ENCODE peak calls at places on chromosome 17, in ten cellular contexts. One of them, this sample, is unnamed. For H3K4me1, the result is how much of the 10 kb centered on the place peaks cover.

GRCh38 chr17:77363821-77364361 is 223.1 kb downstream of the SEC14L1 start:
- DNase-seq in pancreas: no peak
- DNase-seq in endothelial cell of umbilical vein: peak
- DNase-seq in ascending aorta: peak
- DNase-seq in K562: peak
- DNase-seq in suprapubic skin: peak
- DNase-seq in left ventricle myocardium inferior: peak
- DNase-seq in CD8-positive, alpha-beta T cell: peak
- DNase-seq in heart right ventricle: no peak
- DNase-seq in upper lobe of right lung: peak
- DNase-seq in this sample: peak

GRCh38 chr17:56110463-56111138 is 42.7 kb upstream of the ANKFN1 start:
- DNase-seq in upper lobe of right lung: peak
- DNase-seq in ascending aorta: no peak
- DNase-seq in suprapubic skin: no peak
- DNase-seq in endothelial cell of umbilical vein: no peak
- DNase-seq in pancreas: no peak
- DNase-seq in heart right ventricle: no peak
- DNase-seq in left ventricle myocardium inferior: no peak
- DNase-seq in CD8-positive, alpha-beta T cell: no peak
- DNase-seq in K562: no peak
- DNase-seq in this sample: no peak

GRCh38 chr17:34412965-34413441 is 50.0 kb upstream of the CCL1 start:
- DNase-seq in heart right ventricle: no peak
- DNase-seq in suprapubic skin: no peak
- DNase-seq in CD8-positive, alpha-beta T cell: no peak
- DNase-seq in left ventricle myocardium inferior: no peak
- DNase-seq in pancreas: no peak
- DNase-seq in ascending aorta: no peak
- DNase-seq in upper lobe of right lung: no peak
- DNase-seq in endothelial cell of umbilical vein: peak
- DNase-seq in K562: peak
- DNase-seq in this sample: no peak

GRCh38 chr17:77798481-77798880 is 160.0 kb upstream of the TNRC6C start:
- DNase-seq in heart right ventricle: no peak
- DNase-seq in ascending aorta: no peak
- DNase-seq in endothelial cell of umbilical vein: no peak
- DNase-seq in left ventricle myocardium inferior: no peak
- DNase-seq in upper lobe of right lung: no peak
- DNase-seq in pancreas: no peak
- DNase-seq in suprapubic skin: no peak
- DNase-seq in CD8-positive, alpha-beta T cell: no peak
- DNase-seq in K562: no peak
- DNase-seq in this sample: no peak

GRCh38 chr17:38742431-38743308 is 5.5 kb downstream of the PCGF2 start:
- DNase-seq in heart right ventricle: peak
- DNase-seq in CD8-positive, alpha-beta T cell: no peak
- DNase-seq in left ventricle myocardium inferior: no peak
- DNase-seq in pancreas: peak
- DNase-seq in suprapubic skin: peak
- DNase-seq in endothelial cell of umbilical vein: peak
- DNase-seq in ascending aorta: peak
- DNase-seq in K562: no peak
- DNase-seq in upper lobe of right lung: no peak
- DNase-seq in this sample: peak

GRCh38 chr17:28953444-28954118 is 2.3 kb upstream of the PHF12 start:
- DNase-seq in heart right ventricle: peak
- DNase-seq in CD8-positive, alpha-beta T cell: peak
- DNase-seq in upper lobe of right lung: no peak
- DNase-seq in left ventricle myocardium inferior: no peak
- DNase-seq in K562: peak
- DNase-seq in ascending aorta: no peak
- DNase-seq in pancreas: peak
- DNase-seq in endothelial cell of umbilical vein: peak
- DNase-seq in suprapubic skin: no peak
- DNase-seq in this sample: peak

GRCh38 chr17:8577868-8578267 is 52.7 kb downstream of the MYH10 start:
- DNase-seq in endothelial cell of umbilical vein: no peak
- DNase-seq in CD8-positive, alpha-beta T cell: no peak
- DNase-seq in left ventricle myocardium inferior: no peak
- DNase-seq in suprapubic skin: no peak
- DNase-seq in upper lobe of right lung: no peak
- DNase-seq in heart right ventricle: no peak
- DNase-seq in K562: no peak
- DNase-seq in pancreas: no peak
- DNase-seq in ascending aorta: no peak
- DNase-seq in this sample: peak

GRCh38 chr17:73628642-73629552 is 15.3 kb downstream of the SDK2 start:
- DNase-seq in left ventricle myocardium inferior: no peak
- DNase-seq in CD8-positive, alpha-beta T cell: no peak
- DNase-seq in endothelial cell of umbilical vein: no peak
- DNase-seq in ascending aorta: no peak
- DNase-seq in upper lobe of right lung: peak
- DNase-seq in K562: no peak
- DNase-seq in pancreas: no peak
- DNase-seq in heart right ventricle: no peak
- DNase-seq in suprapubic skin: no peak
- DNase-seq in this sample: no peak

GRCh38 chr17:77840156-77840555 is 118.3 kb upstream of the TNRC6C start:
- DNase-seq in upper lobe of right lung: peak
- DNase-seq in endothelial cell of umbilical vein: peak
- DNase-seq in K562: peak
- DNase-seq in suprapubic skin: peak
- DNase-seq in pancreas: peak
- DNase-seq in heart right ventricle: peak
- DNase-seq in ascending aorta: peak
- DNase-seq in left ventricle myocardium inferior: peak
- DNase-seq in CD8-positive, alpha-beta T cell: no peak
- DNase-seq in this sample: no peak

GRCh38 chr17:9644910-9645751 is at the start of gene USP43:
- DNase-seq in pancreas: peak
- DNase-seq in CD8-positive, alpha-beta T cell: no peak
- DNase-seq in suprapubic skin: no peak
- DNase-seq in left ventricle myocardium inferior: no peak
- DNase-seq in heart right ventricle: no peak
- DNase-seq in upper lobe of right lung: peak
- DNase-seq in ascending aorta: no peak
- DNase-seq in endothelial cell of umbilical vein: no peak
- DNase-seq in K562: peak
- DNase-seq in this sample: no peak

GRCh38 chr17:10429416-10430045 is 7.8 kb upstream of the MYH8 start:
- DNase-seq in ascending aorta: no peak
- DNase-seq in K562: no peak
- DNase-seq in heart right ventricle: no peak
- DNase-seq in upper lobe of right lung: no peak
- DNase-seq in suprapubic skin: no peak
- DNase-seq in CD8-positive, alpha-beta T cell: no peak
- DNase-seq in left ventricle myocardium inferior: no peak
- DNase-seq in pancreas: no peak
- DNase-seq in endothelial cell of umbilical vein: no peak
- DNase-seq in this sample: no peak

GRCh38 chr17:6100146-6100545 is 30.0 kb downstream of the WSCD1 start:
- DNase-seq in pancreas: peak
- DNase-seq in suprapubic skin: peak
- DNase-seq in endothelial cell of umbilical vein: no peak
- DNase-seq in heart right ventricle: no peak
- DNase-seq in K562: no peak
- DNase-seq in CD8-positive, alpha-beta T cell: no peak
- DNase-seq in upper lobe of right lung: peak
- DNase-seq in left ventricle myocardium inferior: no peak
- DNase-seq in ascending aorta: no peak
- DNase-seq in this sample: no peak
- H3K4me1 ChIP-seq in pancreas: under half
- H3K4me1 ChIP-seq in suprapubic skin: under half
- H3K4me1 ChIP-seq in endothelial cell of umbilical vein: under half
- H3K4me1 ChIP-seq in heart right ventricle: under half
- H3K4me1 ChIP-seq in K562: under half
- H3K4me1 ChIP-seq in CD8-positive, alpha-beta T cell: under half
- H3K4me1 ChIP-seq in upper lobe of right lung: under half
- H3K4me1 ChIP-seq in left ventricle myocardium inferior: under half
- H3K4me1 ChIP-seq in ascending aorta: under half
- H3K4me1 ChIP-seq in this sample: under half

DNA sequence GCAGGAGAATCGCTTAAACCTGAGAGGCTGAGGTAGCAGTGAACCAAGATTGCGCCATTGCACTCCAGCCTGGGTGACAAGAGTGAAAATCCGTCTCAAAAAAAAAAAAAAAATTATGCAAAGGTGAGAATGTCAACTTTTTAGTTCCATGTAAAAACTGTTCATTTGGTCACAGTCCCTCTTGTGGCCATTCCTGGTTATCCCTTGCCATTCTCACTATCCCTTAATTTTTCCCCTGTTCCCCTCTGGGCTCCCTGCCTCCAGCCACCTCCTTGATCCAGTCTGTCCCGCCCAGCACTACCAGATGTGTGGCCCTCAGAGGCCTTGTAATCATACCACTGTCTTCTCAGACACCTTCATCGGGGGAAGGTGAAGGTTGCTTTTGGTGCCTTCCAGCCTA is 23.4 kb downstream of the DCAF7 start:
- DNase-seq in left ventricle myocardium inferior: no peak
- DNase-seq in heart right ventricle: no peak
- DNase-seq in suprapubic skin: no peak
- DNase-seq in pancreas: no peak
- DNase-seq in upper lobe of right lung: no peak
- DNase-seq in K562: no peak
- DNase-seq in CD8-positive, alpha-beta T cell: no peak
- DNase-seq in endothelial cell of umbilical vein: no peak
- DNase-seq in ascending aorta: no peak
- DNase-seq in this sample: peak
- TF ChIP-seq CTCF in left ventricle myocardium inferior: peak
- TF ChIP-seq CTCF in heart right ventricle: no peak
- TF ChIP-seq CTCF in suprapubic skin: no peak
- TF ChIP-seq CTCF in pancreas: no peak
- TF ChIP-seq CTCF in upper lobe of right lung: peak
- TF ChIP-seq CTCF in K562: peak
- TF ChIP-seq CTCF in CD8-positive, alpha-beta T cell: no peak
- TF ChIP-seq CTCF in endothelial cell of umbilical vein: peak
- TF ChIP-seq CTCF in ascending aorta: peak
- TF ChIP-seq CTCF in this sample: peak

GRCh38 chr17:40065041-40065770 is 2.4 kb downstream of the THRA start:
- DNase-seq in left ventricle myocardium inferior: peak
- DNase-seq in ascending aorta: no peak
- DNase-seq in K562: no peak
- DNase-seq in heart right ventricle: no peak
- DNase-seq in upper lobe of right lung: no peak
- DNase-seq in suprapubic skin: no peak
- DNase-seq in pancreas: no peak
- DNase-seq in endothelial cell of umbilical vein: peak
- DNase-seq in CD8-positive, alpha-beta T cell: no peak
- DNase-seq in this sample: no peak

GRCh38 chr17:40067710-40068109 is 4.9 kb downstream of the THRA start:
- DNase-seq in heart right ventricle: no peak
- DNase-seq in ascending aorta: no peak
- DNase-seq in K562: no peak
- DNase-seq in suprapubic skin: no peak
- DNase-seq in pancreas: no peak
- DNase-seq in CD8-positive, alpha-beta T cell: no peak
- DNase-seq in endothelial cell of umbilical vein: no peak
- DNase-seq in left ventricle myocardium inferior: no peak
- DNase-seq in upper lobe of right lung: no peak
- DNase-seq in this sample: no peak

GRCh38 chr17:40068129-40068581 is 5.4 kb downstream of the THRA start:
- DNase-seq in heart right ventricle: peak
- DNase-seq in ascending aorta: no peak
- DNase-seq in left ventricle myocardium inferior: no peak
- DNase-seq in upper lobe of right lung: no peak
- DNase-seq in pancreas: no peak
- DNase-seq in K562: no peak
- DNase-seq in endothelial cell of umbilical vein: no peak
- DNase-seq in CD8-positive, alpha-beta T cell: no peak
- DNase-seq in suprapubic skin: no peak
- DNase-seq in this sample: no peak

GRCh38 chr17:40063915-40064531 is 1.3 kb downstream of the THRA start:
- DNase-seq in K562: no peak
- DNase-seq in heart right ventricle: no peak
- DNase-seq in upper lobe of right lung: peak
- DNase-seq in endothelial cell of umbilical vein: no peak
- DNase-seq in ascending aorta: no peak
- DNase-seq in CD8-positive, alpha-beta T cell: no peak
- DNase-seq in left ventricle myocardium inferior: no peak
- DNase-seq in suprapubic skin: no peak
- DNase-seq in pancreas: no peak
- DNase-seq in this sample: peak

DNA sequence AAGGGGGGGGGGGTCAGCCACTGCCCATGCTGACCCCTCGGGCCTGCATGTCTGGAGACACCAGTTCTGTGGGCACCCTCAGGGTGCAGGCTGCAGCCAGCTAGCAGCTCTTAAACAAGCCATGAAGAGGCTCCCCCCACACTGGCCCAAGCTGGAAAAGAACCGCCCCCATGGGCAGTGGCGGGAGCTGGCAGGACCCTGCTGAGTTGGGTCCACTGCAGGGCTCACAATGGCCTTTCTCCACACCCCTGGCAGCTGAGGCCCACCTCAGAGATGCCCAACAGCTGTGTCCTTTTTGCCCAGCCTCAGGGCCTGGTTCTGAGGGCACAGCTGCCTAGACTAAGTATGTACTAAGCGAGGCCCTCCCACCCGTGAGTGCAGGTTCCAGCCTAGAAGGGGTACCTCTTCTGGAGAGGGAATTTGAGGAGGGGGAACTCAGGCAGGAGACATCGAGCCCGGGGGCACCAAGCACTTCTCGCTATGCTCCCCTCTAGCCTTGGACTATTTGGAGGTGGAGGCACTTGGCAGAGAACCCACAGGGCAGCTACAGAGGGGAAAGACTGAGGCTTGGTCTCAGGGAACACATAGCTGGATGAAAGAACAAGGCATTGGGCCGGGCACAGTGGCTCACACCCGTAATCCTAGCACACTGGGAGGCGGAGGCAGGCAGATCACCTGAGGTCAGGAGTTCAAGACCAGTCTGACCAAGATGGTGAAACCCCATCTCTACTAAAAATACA is 3.2 kb downstream of the THRA start:
- DNase-seq in K562: no peak
- DNase-seq in upper lobe of right lung: no peak
- DNase-seq in endothelial cell of umbilical vein: no peak
- DNase-seq in ascending aorta: no peak
- DNase-seq in pancreas: no peak
- DNase-seq in suprapubic skin: no peak
- DNase-seq in heart right ventricle: no peak
- DNase-seq in left ventricle myocardium inferior: no peak
- DNase-seq in CD8-positive, alpha-beta T cell: no peak
- DNase-seq in this sample: no peak
- H3K4me3 ChIP-seq in K562: no peak
- H3K4me3 ChIP-seq in upper lobe of right lung: peak
- H3K4me3 ChIP-seq in endothelial cell of umbilical vein: no peak
- H3K4me3 ChIP-seq in ascending aorta: peak
- H3K4me3 ChIP-seq in pancreas: no peak
- H3K4me3 ChIP-seq in suprapubic skin: peak
- H3K4me3 ChIP-seq in heart right ventricle: no peak
- H3K4me3 ChIP-seq in left ventricle myocardium inferior: peak
- H3K4me3 ChIP-seq in CD8-positive, alpha-beta T cell: no peak
- H3K4me3 ChIP-seq in this sample: no peak

DNA sequence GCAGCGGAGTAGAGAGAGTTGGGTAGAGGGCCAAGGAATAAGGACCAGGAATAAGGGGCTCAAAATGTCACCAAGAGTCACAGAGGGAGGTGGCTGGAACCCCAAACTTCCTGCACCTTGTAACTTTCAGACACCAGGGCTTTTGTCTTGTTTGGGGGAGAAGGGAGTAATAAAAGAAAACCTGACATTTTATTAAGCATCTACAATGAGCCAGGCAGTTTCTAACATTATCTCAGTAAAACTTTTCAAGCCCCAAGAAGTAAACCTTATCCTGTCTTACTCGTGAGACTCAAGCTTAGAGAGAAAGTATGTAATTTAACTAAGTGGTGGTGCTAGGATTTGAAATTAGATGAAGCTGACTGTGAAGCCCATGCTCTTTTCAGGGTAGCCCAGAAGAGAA is 848 bp upstream of the MTMR4 start:
- DNase-seq in K562: no peak
- DNase-seq in CD8-positive, alpha-beta T cell: no peak
- DNase-seq in suprapubic skin: no peak
- DNase-seq in pancreas: no peak
- DNase-seq in left ventricle myocardium inferior: no peak
- DNase-seq in endothelial cell of umbilical vein: no peak
- DNase-seq in ascending aorta: no peak
- DNase-seq in upper lobe of right lung: no peak
- DNase-seq in heart right ventricle: no peak
- DNase-seq in this sample: no peak
- H3K4me1 ChIP-seq in K562: under half
- H3K4me1 ChIP-seq in CD8-positive, alpha-beta T cell: under half
- H3K4me1 ChIP-seq in suprapubic skin: half or more
- H3K4me1 ChIP-seq in pancreas: under half
- H3K4me1 ChIP-seq in left ventricle myocardium inferior: half or more
- H3K4me1 ChIP-seq in endothelial cell of umbilical vein: under half
- H3K4me1 ChIP-seq in ascending aorta: under half
- H3K4me1 ChIP-seq in upper lobe of right lung: under half
- H3K4me1 ChIP-seq in heart right ventricle: half or more
- H3K4me1 ChIP-seq in this sample: under half

This sample was measured in BE2C.